ENCODE peak calls at places on chromosomes 16 and 17, in five cellular contexts. M, K, T, P and C are unnamed samples.

GRCh38 chr16:85471469-85472431 is 141.4 kb upstream of the GSE1 start:
- DNase-seq in M (peak; percentile 67), K (no peak), T (no peak), P (no peak), C (no peak)

GRCh38 chr17:55734128-55734781 is 11.6 kb upstream of the TMEM100 start:
- DNase-seq in M (no peak), K (peak; percentile 39), T (peak; percentile 2), P (no peak), C (no peak)

GRCh38 chr17:1649844-1650409 is at the start of gene RILP:
- DNase-seq in M (peak; percentile 91), K (peak; percentile 57), T (peak; percentile 63), P (peak; percentile 49), C (no peak)

GRCh38 chr16:82187829-82188228 is 17.8 kb upstream of the MPHOSPH6 start:
- DNase-seq in M (no peak), K (no peak), T (peak; percentile 20), P (no peak), C (no peak)

GRCh38 chr17:47201168-47201567 is 8.0 kb upstream of the MYL4 start:
- DNase-seq in M (no peak), K (no peak), T (no peak), P (no peak), C (no peak)

GRCh38 chr16:55367301-55367745 is 43.3 kb downstream of the IRX6 start:
- DNase-seq in M (no peak), K (peak; percentile 36), T (no peak), P (no peak), C (no peak)

GRCh38 chr17:39981207-39982068 is 831 bp downstream of the PSMD3 start:
- DNase-seq in M (no peak), K (peak; percentile 31), T (peak; percentile 19), P (peak; percentile 15), C (no peak)

GRCh38 chr17:80838381-80839345 is 153.0 kb upstream of the CHMP6 start:
- DNase-seq in M (no peak), K (no peak), T (no peak), P (no peak), C (no peak)

GRCh38 chr17:77696720-77697460 is 261.6 kb upstream of the TNRC6C start:
- DNase-seq in M (no peak), K (no peak), T (no peak), P (no peak), C (no peak)

GRCh38 chr17:13076905-13077304 is 59.1 kb upstream of the ELAC2 start:
- DNase-seq in M (no peak), K (peak; percentile 48), T (no peak), P (no peak), C (no peak)

GRCh38 chr16:56781565-56781964 is 51.6 kb downstream of the NUP93 start:
- DNase-seq in M (no peak), K (no peak), T (no peak), P (no peak), C (no peak)

GRCh38 chr16:57084257-57084770 is 8.1 kb upstream of the CPNE2 start:
- DNase-seq in M (peak; percentile 72), K (peak; percentile 78), T (peak; percentile 87), P (peak; percentile 87), C (peak; percentile 82)

GRCh38 chr16:85423186-85423550 is 190.0 kb upstream of the GSE1 start:
- DNase-seq in M (no peak), K (no peak), T (no peak), P (no peak), C (peak; percentile 37)

GRCh38 chr17:10059684-10060211 is 138.7 kb downstream of the GAS7 start:
- DNase-seq in M (peak; percentile 41), K (peak; percentile 38), T (no peak), P (no peak), C (no peak)

GRCh38 chr16:3171855-3172593 is 16.0 kb upstream of the OR1F1 start:
- DNase-seq in M (no peak), K (peak; percentile 15), T (peak; percentile 57), P (no peak), C (no peak)

GRCh38 chr17:19720631-19721426 is 4.4 kb upstream of the SLC47A2 start:
- DNase-seq in M (peak; percentile 75), K (no peak), T (no peak), P (no peak), C (no peak)

GRCh38 chr16:29820730-29821662 is 734 bp downstream of the MVP start:
- DNase-seq in M (peak; percentile 91), K (peak; percentile 60), T (peak; percentile 69), P (no peak), C (peak; percentile 27)

GRCh38 chr17:35169964-35170363 is 22.3 kb downstream of the UNC45B start:
- DNase-seq in M (no peak), K (no peak), T (no peak), P (no peak), C (no peak)

GRCh38 chr16:57485916-57486857 is at the start of gene DOK4:
- DNase-seq in M (peak; percentile 89), K (peak; percentile 94), T (peak; percentile 63), P (peak; percentile 61), C (peak; percentile 76)

GRCh38 chr17:29838961-29839360 is 91.1 kb downstream of the SSH2 start:
- DNase-seq in M (no peak), K (peak; percentile 48), T (no peak), P (no peak), C (no peak)

GRCh38 chr17:17386143-17386800 is 83.1 kb downstream of the NT5M start:
- DNase-seq in M (no peak), K (no peak), T (no peak), P (no peak), C (no peak)

GRCh38 chr17:67491009-67491677 is 114.1 kb downstream of the PITPNC1 start:
- DNase-seq in M (peak; percentile 72), K (peak; percentile 100), T (no peak), P (peak; percentile 8), C (no peak)

GRCh38 chr17:66985838-66986237 is 21.3 kb downstream of the CACNG4 start:
- DNase-seq in M (no peak), K (no peak), T (no peak), P (no peak), C (no peak)

GRCh38 chr17:57980522-57980921 is 7.5 kb downstream of the VEZF1 start:
- DNase-seq in M (no peak), K (no peak), T (no peak), P (no peak), C (no peak)

GRCh38 chr16:56263711-56264608 is 72.7 kb downstream of the GNAO1 start:
- DNase-seq in M (no peak), K (no peak), T (no peak), P (no peak), C (no peak)

DNA sequence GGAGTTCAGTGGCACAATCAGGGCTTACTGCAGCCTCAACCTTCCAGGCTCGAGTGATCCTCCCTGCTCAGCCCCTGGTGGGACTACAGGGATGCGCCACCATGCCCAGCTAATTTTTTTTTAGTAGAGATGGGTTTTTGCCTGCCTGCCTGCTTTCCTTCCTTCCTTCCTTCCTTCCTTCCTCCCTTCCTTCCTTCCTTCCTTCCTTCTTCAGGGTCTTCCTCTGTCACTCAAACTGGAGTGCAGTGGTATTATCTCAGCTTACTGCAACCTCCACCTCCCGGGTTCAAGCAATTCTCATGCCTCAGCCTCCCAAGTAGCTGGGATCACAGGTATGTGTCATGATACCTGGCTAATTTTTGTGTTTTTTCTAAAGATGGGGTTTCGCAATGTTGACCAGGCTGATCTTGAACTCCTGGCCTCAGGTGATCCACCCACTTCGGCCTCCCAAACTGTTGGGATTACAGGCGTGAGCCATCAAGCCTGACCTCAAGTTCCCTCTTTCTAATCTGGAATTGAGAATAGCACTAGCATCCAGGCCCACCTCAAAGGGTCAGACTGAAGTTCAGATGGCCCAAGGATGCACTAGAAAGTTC is 45.3 kb downstream of the PRAC1 start:
- DNase-seq in M (no peak), K (no peak), T (no peak), P (no peak), C (no peak)
- H3K27me3 ChIP-seq in M (peaks cover 12% of the 10 kb centered on the region), K (peaks cover 62% of the 10 kb centered on the region), T (peaks cover 31% of the 10 kb centered on the region), P (peaks cover 28% of the 10 kb centered on the region), C (peaks cover 6% of the 10 kb centered on the region)

GRCh38 chr17:72419866-72420774 is 299.3 kb downstream of the SOX9 start:
- DNase-seq in M (peak; percentile 24), K (peak; percentile 12), T (no peak), P (no peak), C (no peak)

GRCh38 chr17:72416054-72416691 is 295.4 kb downstream of the SOX9 start:
- DNase-seq in M (no peak), K (no peak), T (no peak), P (no peak), C (no peak)

GRCh38 chr17:72414967-72415853 is 294.4 kb downstream of the SOX9 start:
- DNase-seq in M (no peak), K (no peak), T (no peak), P (no peak), C (no peak)

GRCh38 chr17:72416905-72417304 is 296.1 kb downstream of the SOX9 start:
- DNase-seq in M (no peak), K (no peak), T (no peak), P (no peak), C (no peak)

DNA sequence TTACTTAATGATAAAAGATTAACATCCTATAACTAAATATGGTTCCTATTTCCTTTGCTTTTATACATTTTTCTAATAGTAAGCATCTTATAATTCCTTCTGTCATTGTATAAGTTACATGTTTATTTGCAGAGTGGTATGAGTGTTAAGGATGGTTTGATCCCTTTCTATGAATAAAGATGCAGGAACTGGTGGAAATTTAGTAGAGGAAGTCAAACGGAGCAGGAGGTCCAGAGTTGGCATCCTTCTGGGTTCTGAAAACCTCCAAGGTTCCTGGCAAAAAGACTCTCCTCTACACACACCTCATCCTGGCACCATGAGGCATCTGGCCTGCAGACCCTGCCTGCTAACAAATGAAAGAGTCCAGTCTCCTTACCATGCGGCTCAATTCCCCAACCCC is 296.8 kb downstream of the SOX9 start:
- DNase-seq in M (no peak), K (no peak), T (no peak), P (no peak), C (no peak)
- H3K27ac ChIP-seq in M (no peak overlapping the region), K (no peak overlapping the region), T (no peak overlapping the region), P (no peak overlapping the region), C (no peak overlapping the region)

GRCh38 chr16:19116711-19117449 is 3.1 kb downstream of the ITPRIPL2 start:
- DNase-seq in M (no peak), K (peak; percentile 62), T (no peak), P (peak; percentile 24), C (no peak)
- H3K27me3 ChIP-seq in M (no peaks in the 10 kb centered on the region), K (no peaks in the 10 kb centered on the region), T (peaks cover 7% of the 10 kb centered on the region), P (peaks cover 5% of the 10 kb centered on the region), C (no peaks in the 10 kb centered on the region)

GRCh38 chr17:36728030-36728991 is 126.9 kb downstream of the MRM1 start:
- DNase-seq in M (no peak), K (no peak), T (peak; percentile 16), P (no peak), C (no peak)

GRCh38 chr17:36731091-36731490 is 129.7 kb downstream of the MRM1 start:
- DNase-seq in M (peak; percentile 45), K (no peak), T (no peak), P (no peak), C (no peak)

GRCh38 chr17:36730095-36730808 is 128.9 kb downstream of the MRM1 start:
- DNase-seq in M (no peak), K (no peak), T (no peak), P (no peak), C (no peak)

GRCh38 chr17:36726199-36726598 is 124.8 kb downstream of the MRM1 start:
- DNase-seq in M (no peak), K (no peak), T (peak; percentile 38), P (no peak), C (no peak)

DNA sequence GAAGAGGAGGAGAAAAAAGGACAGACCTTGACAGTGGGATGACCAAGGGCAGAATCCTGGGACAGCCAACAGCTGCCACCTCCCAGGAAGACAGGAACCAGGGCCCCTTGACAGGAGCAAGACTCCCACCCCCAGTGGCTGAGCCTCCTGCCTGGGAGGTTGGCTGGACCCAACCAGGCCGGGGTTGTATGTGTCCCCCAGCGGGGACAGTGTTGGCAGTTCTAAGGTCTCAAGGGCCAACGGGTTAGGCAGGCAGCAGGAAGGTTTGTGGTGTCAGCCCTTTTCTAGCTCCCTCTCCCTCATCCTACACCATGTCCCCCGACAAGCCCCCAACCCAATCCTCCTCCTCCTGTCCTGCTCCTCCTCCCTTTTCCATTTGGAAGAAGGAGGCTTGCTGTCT is 126.2 kb downstream of the MRM1 start:
- DNase-seq in M (no peak), K (no peak), T (no peak), P (no peak), C (no peak)
- H3K27ac ChIP-seq in M (no peak overlapping the region), K (no peak overlapping the region), T (no peak overlapping the region), P (no peak overlapping the region), C (peak overlapping the region; percentile 45)